ENCODE peak calls at places on chromosomes 6 and 20, in four cellular contexts. Y, P, E and N are unnamed samples.

GRCh38 chr6:98036344-98036743 is 753.3 kb upstream of the MMS22L start:
- DNase-seq in Y (no peak), P (no peak), E (no peak), N (no peak)

GRCh38 chr6:66423047-66423446 is 716.0 kb upstream of the EYS start:
- DNase-seq in Y (no peak), P (no peak), E (no peak), N (no peak)

GRCh38 chr20:10064611-10065010 is 29.8 kb downstream of the ANKEF1 start:
- DNase-seq in Y (no peak), P (no peak), E (no peak), N (no peak)

GRCh38 chr6:149138699-149139294 is 178.7 kb upstream of the TAB2 start:
- DNase-seq in Y (no peak), P (no peak), E (no peak), N (no peak)

GRCh38 chr6:170048615-170049256 is 242.1 kb downstream of the DLL1 start:
- DNase-seq in Y (no peak), P (peak), E (no peak), N (no peak)

GRCh38 chr20:57215826-57216471 is 50.5 kb downstream of the BMP7 start:
- DNase-seq in Y (no peak), P (no peak), E (no peak), N (no peak)

GRCh38 chr20:4973330-4974097 is 27.8 kb downstream of the SLC23A2 start:
- DNase-seq in Y (no peak), P (peak), E (peak), N (no peak)

GRCh38 chr6:163946437-163946836 is 531.9 kb downstream of the QKI start:
- DNase-seq in Y (no peak), P (no peak), E (no peak), N (no peak)

GRCh38 chr6:36245572-36246031 is 24.3 kb upstream of the PNPLA1 start:
- DNase-seq in Y (no peak), P (no peak), E (peak), N (no peak)

GRCh38 chr20:25553819-25554296 is 31.5 kb downstream of the NINL start:
- DNase-seq in Y (no peak), P (peak), E (no peak), N (no peak)

GRCh38 chr6:128057541-128058335 is 156.9 kb upstream of the THEMIS start:
- DNase-seq in Y (no peak), P (peak), E (no peak), N (no peak)

GRCh38 chr20:53124075-53124532 is 151.9 kb downstream of the TSHZ2 start:
- DNase-seq in Y (no peak), P (no peak), E (no peak), N (no peak)